ENCODE peak calls at places on chromosomes 5 and 9, in five cellular contexts. U is astrocyte, V is MM.1S, K is dorsolateral prefrontal cortex, R is H1. C is an unnamed sample.

GRCh38 chr9:86703346-86703745 is 244.0 kb downstream of the GAS1 start:
- DNase-seq in K (no peak), U (peak), R (no peak), V (no peak), C (no peak)

GRCh38 chr5:157612071-157612476 is 36.5 kb upstream of the ADAM19 start:
- DNase-seq in K (no peak), U (peak), V (no peak), R (no peak), C (no peak)

GRCh38 chr5:132840896-132841818 is 10.7 kb upstream of the SHROOM1 start:
- DNase-seq in K (no peak), U (no peak), V (no peak), R (no peak), C (no peak)

GRCh38 chr9:2157277-2158105 is 142.3 kb downstream of the SMARCA2 start:
- DNase-seq in U (peak), V (peak), R (no peak), K (peak), C (peak)

GRCh38 chr9:134693641-134694367 is 52.2 kb downstream of the COL5A1 start:
- DNase-seq in K (no peak), R (no peak), V (no peak), U (no peak), C (no peak)

GRCh38 chr9:100411472-100412270 is 15.3 kb upstream of the MSANTD3 start:
- DNase-seq in K (peak), R (peak), V (peak), U (peak), C (peak)

GRCh38 chr9:26888271-26888670 is 4.3 kb downstream of the CAAP1 start:
- DNase-seq in R (no peak), V (no peak), U (no peak), K (no peak), C (no peak)

GRCh38 chr5:178685386-178686059 is 44.9 kb downstream of the ZNF354A start:
- DNase-seq in K (no peak), V (no peak), U (no peak), R (no peak), C (no peak)

GRCh38 chr5:81794246-81794645 is 43.3 kb upstream of the SSBP2 start:
- DNase-seq in U (no peak), R (no peak), K (no peak), V (no peak), C (no peak)

GRCh38 chr5:140318778-140319177 is 15.9 kb upstream of the PFDN1 start:
- DNase-seq in K (no peak), U (no peak), V (no peak), R (no peak), C (no peak)

GRCh38 chr5:43840424-43841232 is 237.6 kb downstream of the NNT start:
- DNase-seq in U (no peak), V (no peak), K (no peak), R (no peak), C (peak)

GRCh38 chr5:150541895-150542294 is 34.0 kb downstream of the NDST1 start:
- DNase-seq in V (no peak), U (no peak), K (no peak), R (no peak), C (no peak)

GRCh38 chr9:20394928-20395327 is 227.4 kb downstream of the MLLT3 start:
- DNase-seq in R (no peak), K (no peak), V (no peak), U (no peak), C (no peak)

GRCh38 chr9:37997636-37998374 is 71.2 kb downstream of the SHB start:
- DNase-seq in V (no peak), U (no peak), K (no peak), R (no peak), C (no peak)

GRCh38 chr9:12759767-12760166 is 15.1 kb upstream of the LURAP1L start:
- DNase-seq in V (no peak), U (peak), K (no peak), R (no peak), C (no peak)

GRCh38 chr5:107135391-107135790 is 535.3 kb downstream of the EFNA5 start:
- DNase-seq in V (no peak), U (peak), K (no peak), R (no peak), C (no peak)

GRCh38 chr9:18531127-18531526 is 57.2 kb downstream of the ADAMTSL1 start:
- DNase-seq in U (no peak), K (no peak), V (no peak), R (no peak), C (no peak)

GRCh38 chr9:103661663-103662062 is 432.4 kb upstream of the SMC2 start:
- DNase-seq in K (no peak), U (no peak), R (no peak), V (no peak), C (no peak)

GRCh38 chr5:138354926-138355378 is 2.5 kb downstream of the KDM3B start:
- DNase-seq in U (peak), K (peak), R (no peak), V (peak), C (no peak)

GRCh38 chr9:119963798-119964372 is 594.6 kb upstream of the BRINP1 start:
- DNase-seq in R (peak), V (no peak), K (no peak), U (peak), C (no peak)

GRCh38 chr5:77893225-77893860 is 117.2 kb upstream of the TBCA start:
- DNase-seq in K (peak), U (peak), R (no peak), V (no peak), C (no peak)

GRCh38 chr5:85814596-85814995 is 803.1 kb upstream of the COX7C start:
- DNase-seq in K (no peak), R (peak), U (no peak), V (no peak), C (no peak)

GRCh38 chr5:103258957-103259704 is 568 bp downstream of the MACIR start:
- DNase-seq in K (peak), U (peak), R (no peak), V (peak), C (peak)

GRCh38 chr5:96067902-96068614 is 106.4 kb upstream of the ELL2 start:
- DNase-seq in U (peak), R (no peak), V (no peak), K (no peak), C (no peak)

GRCh38 chr9:134909511-134910105 is 8.1 kb downstream of the FCN1 start:
- DNase-seq in V (no peak), R (no peak), K (no peak), U (no peak), C (no peak)

DNA sequence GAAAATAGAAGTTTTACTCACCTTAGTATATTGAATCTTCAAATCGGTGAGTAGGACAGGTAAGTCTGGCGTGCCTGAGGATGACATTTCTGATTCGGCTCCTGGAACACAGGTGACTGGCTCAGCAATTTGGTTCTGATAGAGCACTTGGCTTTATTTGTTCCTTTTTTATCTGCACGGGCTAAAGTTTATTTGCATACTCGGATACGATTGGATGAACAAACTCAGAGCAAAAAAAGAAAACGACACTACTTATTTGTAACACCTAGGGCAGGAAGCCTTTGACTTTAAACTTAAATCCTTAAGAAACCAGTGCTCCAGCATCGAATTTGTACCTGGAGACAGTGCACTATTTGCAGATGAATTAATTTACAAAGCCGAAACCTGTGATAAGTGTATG is at the start of gene ALDH1A1:
- DNase-seq in U (no peak), K (no peak), V (no peak), R (no peak), C (no peak)
- H3K27ac ChIP-seq in U (no peak), K (no peak), V (no peak), R (no peak), C (peak)

DNA sequence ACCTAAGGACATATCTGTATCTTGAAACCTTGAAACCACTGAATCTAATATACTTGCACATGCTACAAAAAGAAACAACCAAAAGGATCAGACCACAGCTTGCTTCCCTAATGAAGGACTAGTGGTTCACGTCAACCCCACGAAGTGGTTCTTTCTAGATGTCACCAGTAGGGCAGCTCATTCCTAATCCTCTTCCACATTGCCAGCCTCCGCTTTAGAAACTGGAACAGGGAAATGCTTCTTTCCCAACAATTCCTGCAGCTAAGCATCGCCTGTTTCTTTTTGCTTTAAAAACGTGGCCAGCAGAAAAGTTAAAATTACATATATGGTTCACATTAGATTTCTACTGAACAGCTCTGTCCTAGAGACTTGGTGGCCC is 100.2 kb downstream of the MTX3 start:
- DNase-seq in K (no peak), R (no peak), U (no peak), V (no peak), C (no peak)
- TF ChIP-seq CTCF in K (no peak), R (no peak), U (no peak), V (no peak), C (no peak)

DNA sequence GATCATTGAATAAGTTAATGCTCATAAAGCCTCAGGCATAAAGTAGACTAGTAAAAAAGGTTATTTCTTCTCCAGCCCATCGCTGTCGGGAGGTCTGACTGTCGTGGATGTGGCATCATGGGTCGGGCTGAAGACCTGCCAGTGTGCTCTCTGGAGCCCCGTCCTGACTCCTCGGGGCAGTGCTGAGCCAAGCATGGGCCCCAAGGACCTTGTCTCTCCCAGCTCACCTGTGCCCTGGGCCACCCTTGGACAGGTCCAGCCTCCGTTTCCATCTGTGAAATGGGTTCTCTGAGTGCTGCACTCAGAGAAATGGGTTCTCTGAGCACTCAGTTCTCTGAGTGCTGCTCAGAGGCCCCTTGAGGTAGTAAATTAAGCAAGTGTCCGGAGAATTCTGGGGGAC is 269.0 kb downstream of the GADD45G start:
- DNase-seq in K (no peak), V (no peak), R (no peak), U (no peak), C (no peak)
- H3K27ac ChIP-seq in K (no peak), V (no peak), R (no peak), U (no peak), C (peak)

GRCh38 chr9:109705515-109705914 is 74.5 kb upstream of the PALM2AKAP2 start:
- DNase-seq in U (peak), V (no peak), K (no peak), R (no peak), C (no peak)
- TF ChIP-seq CTCF in U (no peak), V (no peak), K (no peak), R (no peak), C (no peak)

GRCh38 chr9:131629827-131630205 is 84.5 kb downstream of the PRRT1B start:
- DNase-seq in R (no peak), K (no peak), V (no peak), U (no peak), C (no peak)
- H3K27ac ChIP-seq in R (no peak), K (no peak), V (no peak), U (no peak), C (no peak)

GRCh38 chr9:109411818-109412352 is 86.2 kb downstream of the PTPN3 start:
- DNase-seq in V (peak), R (no peak), K (no peak), U (peak), C (no peak)
- TF ChIP-seq CTCF in V (peak), R (peak), K (peak), U (peak), C (peak)

C was measured in heart right ventricle.